ENCODE peak calls at places on chromosomes 3 and 15, in eight cellular contexts. B is transverse colon, X is sigmoid colon, T is SK-N-SH, I is Panc1, G is HCT116, V is upper lobe of left lung, D is stomach. K is an unnamed sample. For H3K9me3, the result is how much of the 10 kb centered on the place peaks cover.

GRCh38 chr3:184523825-184524615 is 37.6 kb upstream of the EPHB3 start:
- DNase-seq in B (no peak), X (no peak), T (no peak), I (peak), G (peak), V (no peak), D (no peak), K (no peak)

GRCh38 chr3:111963424-111963823 is 15.4 kb upstream of the ABHD10 start:
- DNase-seq in B (no peak), X (no peak), T (no peak), I (no peak), G (peak), V (no peak), D (no peak), K (no peak)

GRCh38 chr15:64461577-64462162 is 1.3 kb downstream of the ZNF609 start:
- DNase-seq in B (no peak), X (no peak), T (peak), I (no peak), G (no peak), V (no peak), D (peak), K (no peak)

GRCh38 chr15:33540174-33540573 is 229.4 kb downstream of the RYR3 start:
- DNase-seq in B (no peak), X (no peak), T (no peak), I (no peak), G (no peak), V (no peak), D (no peak), K (no peak)

GRCh38 chr3:187889106-187889505 is 143.8 kb upstream of the BCL6 start:
- DNase-seq in B (no peak), X (no peak), T (no peak), I (no peak), G (no peak), V (no peak), D (no peak), K (no peak)

GRCh38 chr3:175664911-175665310 is 805.8 kb downstream of the NAALADL2 start:
- DNase-seq in B (no peak), X (no peak), T (no peak), I (no peak), G (no peak), V (no peak), D (no peak), K (no peak)

GRCh38 chr3:140292684-140293083 is 357.7 kb downstream of the CLSTN2 start:
- DNase-seq in B (no peak), X (no peak), T (no peak), I (no peak), G (no peak), V (no peak), D (no peak), K (no peak)

GRCh38 chr3:54264050-54264449 is 141.7 kb downstream of the CACNA2D3 start:
- DNase-seq in B (no peak), X (no peak), T (no peak), I (no peak), G (no peak), V (no peak), D (no peak), K (no peak)

GRCh38 chr3:10228248-10228950 is 19.9 kb upstream of the TATDN2 start:
- DNase-seq in B (no peak), X (no peak), T (no peak), I (no peak), G (no peak), V (no peak), D (no peak), K (no peak)

GRCh38 chr3:36212291-36212690 is 168.0 kb upstream of the STAC start:
- DNase-seq in B (no peak), X (no peak), T (no peak), I (no peak), G (no peak), V (no peak), D (no peak), K (no peak)

GRCh38 chr15:54620916-54621315 is 575.8 kb downstream of the RSL24D1 start:
- DNase-seq in B (no peak), X (no peak), T (no peak), I (no peak), G (no peak), V (no peak), D (no peak), K (no peak)

GRCh38 chr3:9897408-9898372 is 5.0 kb upstream of the IL17RE start:
- DNase-seq in B (peak), X (no peak), T (no peak), I (no peak), G (peak), V (no peak), D (peak), K (no peak)

GRCh38 chr15:34682673-34683072 is 72.1 kb downstream of the GJD2 start:
- DNase-seq in B (no peak), X (no peak), T (no peak), I (no peak), G (peak), V (no peak), D (no peak), K (no peak)

GRCh38 chr3:40308725-40309438 is 625 bp upstream of the EIF1B start:
- DNase-seq in B (no peak), X (no peak), T (no peak), I (no peak), G (no peak), V (no peak), D (no peak), K (no peak)

GRCh38 chr15:96367436-96368200 is 37.1 kb downstream of the NR2F2 start:
- DNase-seq in B (no peak), X (no peak), T (peak), I (no peak), G (no peak), V (no peak), D (no peak), K (no peak)

GRCh38 chr15:80560601-80561025 is 134.5 kb upstream of the ABHD17C start:
- DNase-seq in B (no peak), X (no peak), T (peak), I (no peak), G (no peak), V (no peak), D (no peak), K (peak)

GRCh38 chr3:71033681-71034220 is 549.8 kb downstream of the FOXP1 start:
- DNase-seq in B (no peak), X (no peak), T (no peak), I (no peak), G (no peak), V (no peak), D (no peak), K (peak)

GRCh38 chr3:71395470-71395869 is 188.1 kb downstream of the FOXP1 start:
- DNase-seq in B (no peak), X (no peak), T (no peak), I (no peak), G (no peak), V (no peak), D (no peak), K (no peak)

GRCh38 chr15:85788796-85789495 is 5.8 kb downstream of the KLHL25 start:
- DNase-seq in B (peak), X (no peak), T (no peak), I (no peak), G (no peak), V (no peak), D (peak), K (no peak)

DNA sequence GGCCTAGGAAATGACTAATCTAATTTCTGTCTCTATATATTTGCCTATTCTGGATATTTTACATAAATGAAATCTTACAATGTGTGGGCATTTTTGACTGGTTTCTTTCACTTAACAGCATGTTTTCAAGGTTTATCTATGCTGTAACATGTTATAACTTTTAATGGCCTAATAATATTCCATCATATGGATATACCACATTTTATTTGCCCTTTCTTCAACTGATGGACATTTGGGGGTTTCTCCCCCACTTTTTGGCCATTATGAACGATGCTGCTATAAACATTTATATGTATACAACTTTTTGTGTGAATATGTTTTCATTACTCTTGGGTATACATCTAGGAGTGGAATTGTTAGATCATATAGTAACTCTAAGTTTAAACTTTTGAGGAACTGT is 357.3 kb upstream of the ADAMTS9 start:
- DNase-seq in B (no peak), X (no peak), T (no peak), I (no peak), G (no peak), V (no peak), D (no peak), K (no peak)
- H3K9me3 ChIP-seq in B (under half), X (under half), T (under half), I (under half), G (under half), V (under half), D (under half), K (under half)

GRCh38 chr3:42729404-42730145 is 27.0 kb upstream of the HHATL start:
- DNase-seq in B (no peak), X (peak), T (peak), I (no peak), G (no peak), V (no peak), D (no peak), K (no peak)

GRCh38 chr3:42730294-42730693 is 27.7 kb upstream of the HHATL start:
- DNase-seq in B (no peak), X (peak), T (no peak), I (no peak), G (no peak), V (no peak), D (no peak), K (no peak)

GRCh38 chr3:42730706-42731420 is 28.3 kb upstream of the HHATL start:
- DNase-seq in B (no peak), X (peak), T (no peak), I (no peak), G (no peak), V (no peak), D (no peak), K (no peak)

GRCh38 chr3:42728056-42728455 is 25.5 kb upstream of the HHATL start:
- DNase-seq in B (no peak), X (peak), T (no peak), I (no peak), G (no peak), V (no peak), D (no peak), K (no peak)

GRCh38 chr3:42728668-42729364 is 26.2 kb upstream of the HHATL start:
- DNase-seq in B (no peak), X (peak), T (no peak), I (no peak), G (no peak), V (no peak), D (no peak), K (no peak)
- H3K27ac ChIP-seq in B (no peak), X (no peak), T (no peak), I (no peak), G (no peak), V (no peak), D (no peak), K (no peak)

GRCh38 chr3:134312873-134313838 is 61.1 kb downstream of the AMOTL2 start:
- DNase-seq in B (peak), X (peak), T (no peak), I (no peak), G (no peak), V (peak), D (peak), K (no peak)

GRCh38 chr3:134312072-134312872 is 61.6 kb upstream of the RYK start:
- DNase-seq in B (no peak), X (no peak), T (peak), I (no peak), G (no peak), V (peak), D (peak), K (peak)

GRCh38 chr3:134315286-134316106 is 58.8 kb downstream of the AMOTL2 start:
- DNase-seq in B (peak), X (peak), T (no peak), I (no peak), G (no peak), V (no peak), D (no peak), K (no peak)

GRCh38 chr3:134314588-134315285 is 59.5 kb downstream of the AMOTL2 start:
- DNase-seq in B (no peak), X (no peak), T (no peak), I (no peak), G (no peak), V (no peak), D (no peak), K (no peak)

DNA sequence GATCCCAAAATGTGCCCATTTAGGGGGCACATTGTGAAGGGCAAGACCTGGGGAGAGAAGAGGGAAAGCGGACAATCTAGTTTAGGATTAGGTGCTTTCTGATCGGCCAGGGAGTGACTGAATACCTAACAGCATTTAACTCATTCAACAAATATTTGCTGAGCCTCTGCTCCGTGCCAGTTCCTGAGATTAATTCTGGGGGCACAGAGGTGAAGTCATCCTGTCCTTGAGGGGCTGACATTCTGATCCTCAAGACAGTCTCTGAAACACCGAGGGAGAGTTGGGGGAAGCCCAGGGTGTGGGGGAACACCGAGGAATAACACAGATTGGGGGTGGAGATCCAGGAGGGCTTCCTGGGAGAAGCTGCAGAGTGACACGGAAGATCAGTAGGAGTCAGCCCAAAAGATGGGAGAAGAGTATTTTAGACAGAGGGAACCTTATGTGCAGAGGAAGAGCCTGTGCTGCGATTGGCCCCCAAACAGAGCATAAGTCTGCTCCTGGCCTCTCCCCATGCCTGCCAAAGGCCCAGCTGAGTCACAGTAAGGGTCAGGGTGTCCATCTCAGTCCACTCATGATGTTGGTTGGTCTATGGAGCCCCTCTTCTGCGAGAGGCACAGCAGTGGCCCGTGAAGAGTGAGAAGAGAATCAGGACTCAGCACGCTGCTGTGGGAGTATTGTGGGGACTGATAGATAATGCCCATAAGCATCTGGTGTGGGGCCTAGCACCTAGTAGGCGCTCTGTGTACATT is 60.2 kb downstream of the AMOTL2 start:
- DNase-seq in B (no peak), X (no peak), T (no peak), I (no peak), G (no peak), V (no peak), D (no peak), K (no peak)
- TF ChIP-seq POLR2AphosphoS5 in B (no peak), X (no peak), T (no peak), I (peak), G (no peak), V (no peak), D (no peak), K (no peak)

GRCh38 chr3:35045106-35045505 is 594.2 kb upstream of the ARPP21 start:
- DNase-seq in B (no peak), X (no peak), T (no peak), I (no peak), G (no peak), V (no peak), D (no peak), K (no peak)
- H3K9me3 ChIP-seq in B (under half), X (under half), T (under half), I (under half), G (under half), V (under half), D (under half), K (under half)

GRCh38 chr15:101063891-101064794 is 145.0 kb downstream of the LRRK1 start:
- DNase-seq in B (peak), X (peak), T (peak), I (no peak), G (no peak), V (peak), D (peak), K (no peak)
- H3K27ac ChIP-seq in B (no peak), X (peak), T (peak), I (no peak), G (no peak), V (no peak), D (no peak), K (no peak)

GRCh38 chr15:77632760-77633133 is at the start of gene LINGO1:
- DNase-seq in B (no peak), X (no peak), T (no peak), I (no peak), G (no peak), V (peak), D (no peak), K (no peak)
- TF ChIP-seq POLR2AphosphoS5 in B (no peak), X (no peak), T (no peak), I (no peak), G (no peak), V (no peak), D (no peak), K (no peak)

K was measured in esophagus muscularis mucosa.